ENCODE peak calls at places on chromosome 1, in nine cellular contexts. M is NCI-H1694 treated with DMSO at 0.1 percent for 48 hours; Q is WERI-Rb-1; E is stimulated activated CD4-positive, alpha-beta T cell treated with anti-CD3 and anti-CD28 coated beads, Interleukin-2, amount 100 ng/mL, for 24 hours; P is SJCRH30; L is activated T-cell treated with anti-CD3 and anti-CD28 coated beads, Interleukin-2, amount 50 U/mL, for 72 hours; I is choroid plexus epithelial cell; D is memory B cell; T is activated naive CD4-positive, alpha-beta T cell. B is an unnamed sample.

GRCh38 chr1:210264521-210265380 is 32.2 kb downstream of the SERTAD4 start:
- DNase-seq in E (no peak), M (peak; percentile 34), P (no peak), D (no peak), L (no peak), T (no peak), Q (no peak), I (no peak), B (peak; percentile 21)

GRCh38 chr1:196409586-196409985 is 198.7 kb downstream of the KCNT2 start:
- DNase-seq in E (no peak), M (no peak), T (no peak), P (no peak), Q (no peak), L (no peak), I (peak; percentile 65), D (no peak), B (no peak)

GRCh38 chr1:51644533-51645197 is 27.8 kb downstream of the OSBPL9 start:
- DNase-seq in E (no peak), I (peak; percentile 90), L (no peak), D (no peak), M (no peak), T (no peak), Q (no peak), P (no peak), B (no peak)

GRCh38 chr1:183480971-183481431 is 8.7 kb downstream of the SMG7 start:
- DNase-seq in P (no peak), I (peak; percentile 12), T (no peak), L (no peak), M (no peak), E (no peak), Q (no peak), D (no peak), B (no peak)

GRCh38 chr1:233138794-233139544 is 156.6 kb downstream of the PCNX2 start:
- DNase-seq in L (no peak), M (no peak), Q (no peak), D (no peak), T (no peak), E (no peak), P (no peak), I (no peak), B (no peak)

GRCh38 chr1:47870946-47871750 is 126.0 kb downstream of the TRABD2B start:
- DNase-seq in L (no peak), M (no peak), D (no peak), Q (no peak), T (no peak), I (no peak), P (peak; percentile 72), E (no peak), B (no peak)

GRCh38 chr1:231600461-231600976 is 26.1 kb upstream of the DISC1 start:
- DNase-seq in D (no peak), T (no peak), L (no peak), I (peak; percentile 66), P (no peak), E (no peak), Q (no peak), M (no peak), B (no peak)

GRCh38 chr1:9591669-9592509 is 3.2 kb downstream of the TMEM201 start:
- DNase-seq in I (no peak), M (peak; percentile 79), Q (peak; percentile 73), T (no peak), P (peak; percentile 94), L (no peak), D (no peak), E (no peak), B (no peak)

GRCh38 chr1:108141604-108142003 is 58.5 kb downstream of the SLC25A24 start:
- DNase-seq in E (no peak), T (no peak), M (no peak), D (no peak), L (no peak), P (no peak), I (peak; percentile 67), Q (no peak), B (no peak)

GRCh38 chr1:112988367-112988766 is 32.4 kb upstream of the SLC16A1 start:
- DNase-seq in M (no peak), E (no peak), I (no peak), D (no peak), T (no peak), L (no peak), P (no peak), Q (no peak), B (no peak)

GRCh38 chr1:20381045-20381641 is 90.5 kb downstream of the VWA5B1 start:
- DNase-seq in P (no peak), M (no peak), E (no peak), Q (no peak), T (no peak), L (no peak), D (no peak), I (no peak), B (peak; percentile 34)

GRCh38 chr1:223703668-223704013 is 8.7 kb upstream of the CAPN2 start:
- DNase-seq in Q (no peak), D (no peak), P (no peak), E (no peak), I (no peak), L (no peak), T (no peak), M (no peak), B (no peak)

GRCh38 chr1:22831729-22832413 is 121.2 kb downstream of the EPHB2 start:
- DNase-seq in D (no peak), E (no peak), Q (no peak), T (no peak), I (peak; percentile 66), P (peak; percentile 50), L (peak; percentile 12), M (no peak), B (no peak)

GRCh38 chr1:37233606-37234005 is 199.3 kb upstream of the GRIK3 start:
- DNase-seq in E (no peak), T (no peak), D (no peak), I (no peak), M (no peak), L (no peak), P (no peak), Q (peak; percentile 39), B (no peak)

GRCh38 chr1:97647776-97648175 is 273.1 kb downstream of the DPYD start:
- DNase-seq in Q (no peak), T (no peak), L (no peak), E (no peak), I (peak; percentile 62), P (no peak), M (no peak), D (no peak), B (no peak)

GRCh38 chr1:21297975-21298374 is 7.7 kb upstream of the ECE1 start:
- DNase-seq in I (peak; percentile 64), P (peak; percentile 52), M (no peak), T (no peak), E (no peak), Q (no peak), L (no peak), D (no peak), B (no peak)

GRCh38 chr1:10779201-10779600 is 17.2 kb downstream of the CASZ1 start:
- DNase-seq in Q (no peak), L (no peak), P (no peak), M (no peak), I (no peak), T (no peak), E (no peak), D (no peak), B (no peak)

GRCh38 chr1:231781887-231782286 is 155.3 kb downstream of the DISC1 start:
- DNase-seq in E (no peak), D (no peak), M (no peak), I (peak; percentile 15), T (no peak), P (no peak), Q (no peak), L (no peak), B (no peak)

GRCh38 chr1:3135746-3136455 is 66.9 kb downstream of the PRDM16 start:
- DNase-seq in D (no peak), P (peak; percentile 39), T (no peak), L (no peak), M (no peak), I (no peak), E (no peak), Q (no peak), B (no peak)

GRCh38 chr1:21594495-21594894 is 74.7 kb downstream of the RAP1GAP start:
- DNase-seq in Q (no peak), L (no peak), T (no peak), I (peak; percentile 30), E (no peak), P (peak; percentile 43), D (no peak), M (no peak), B (no peak)

GRCh38 chr1:59427155-59427554 is 130.3 kb downstream of the FGGY start:
- DNase-seq in T (no peak), L (no peak), I (no peak), P (peak; percentile 100), E (no peak), D (no peak), Q (peak; percentile 97), M (peak; percentile 97), B (no peak)

GRCh38 chr1:156493154-156493631 is 7.4 kb downstream of the MEF2D start:
- DNase-seq in I (no peak), E (no peak), Q (peak; percentile 99), L (no peak), M (no peak), T (no peak), P (no peak), D (no peak), B (no peak)